ENCODE peak calls at places on chromosomes 11 and 22, in four cellular contexts. M is neural progenitor cell, W is upper lobe of left lung, T is thoracic aorta. S is an unnamed sample.
A peak's percentile ranks its signal among the peaks of the same experiment; 100 is the strongest.

GRCh38 chr11:67615455-67616430 is 9.0 kb downstream of the NDUFV1 start:
- DNase-seq in M (peak; percentile 54), T (no peak), W (peak; percentile 83), S (no peak)

GRCh38 chr22:28245579-28246224 is 326.6 kb upstream of the PITPNB start:
- DNase-seq in T (no peak), M (no peak), W (no peak), S (no peak)

GRCh38 chr11:68164437-68164836 is 43.2 kb upstream of the CHKA start:
- DNase-seq in M (no peak), T (no peak), W (no peak), S (no peak)

GRCh38 chr22:30636226-30637077 is 871 bp downstream of the SLC35E4 start:
- DNase-seq in M (peak; percentile 14), W (peak; percentile 85), T (no peak), S (peak; percentile 31)

GRCh38 chr11:10709299-10710086 is 15.9 kb upstream of the IRAG1 start:
- DNase-seq in T (no peak), M (no peak), W (no peak), S (no peak)

GRCh38 chr11:21470521-21470920 is 722.4 kb upstream of the ANO5 start:
- DNase-seq in M (no peak), T (no peak), W (no peak), S (no peak)

GRCh38 chr11:123235117-123235686 is 40.2 kb upstream of the CLMP start:
- DNase-seq in W (peak; percentile 64), T (peak; percentile 13), M (peak; percentile 57), S (peak; percentile 78)

GRCh38 chr22:35546886-35547285 is 6.3 kb downstream of the RASD2 start:
- DNase-seq in T (no peak), W (peak; percentile 61), M (no peak), S (no peak)

GRCh38 chr11:117107701-117108590 is 9.7 kb upstream of the SIK3 start:
- DNase-seq in W (no peak), T (no peak), M (no peak), S (no peak)

GRCh38 chr22:21942407-21942895 is 10.2 kb downstream of the PPM1F start:
- DNase-seq in M (no peak), T (no peak), W (no peak), S (peak; percentile 79)

GRCh38 chr11:57751676-57752253 is at the start of gene BTBD18:
- DNase-seq in W (no peak), M (peak; percentile 70), T (no peak), S (no peak)

GRCh38 chr22:48299124-48299523 is 1528.5 kb downstream of the BRD1 start:
- DNase-seq in W (peak; percentile 37), T (no peak), M (no peak), S (no peak)
- TF ChIP-seq CTCF in W (no peak), T (no peak), M (no peak), S (no peak)

DNA sequence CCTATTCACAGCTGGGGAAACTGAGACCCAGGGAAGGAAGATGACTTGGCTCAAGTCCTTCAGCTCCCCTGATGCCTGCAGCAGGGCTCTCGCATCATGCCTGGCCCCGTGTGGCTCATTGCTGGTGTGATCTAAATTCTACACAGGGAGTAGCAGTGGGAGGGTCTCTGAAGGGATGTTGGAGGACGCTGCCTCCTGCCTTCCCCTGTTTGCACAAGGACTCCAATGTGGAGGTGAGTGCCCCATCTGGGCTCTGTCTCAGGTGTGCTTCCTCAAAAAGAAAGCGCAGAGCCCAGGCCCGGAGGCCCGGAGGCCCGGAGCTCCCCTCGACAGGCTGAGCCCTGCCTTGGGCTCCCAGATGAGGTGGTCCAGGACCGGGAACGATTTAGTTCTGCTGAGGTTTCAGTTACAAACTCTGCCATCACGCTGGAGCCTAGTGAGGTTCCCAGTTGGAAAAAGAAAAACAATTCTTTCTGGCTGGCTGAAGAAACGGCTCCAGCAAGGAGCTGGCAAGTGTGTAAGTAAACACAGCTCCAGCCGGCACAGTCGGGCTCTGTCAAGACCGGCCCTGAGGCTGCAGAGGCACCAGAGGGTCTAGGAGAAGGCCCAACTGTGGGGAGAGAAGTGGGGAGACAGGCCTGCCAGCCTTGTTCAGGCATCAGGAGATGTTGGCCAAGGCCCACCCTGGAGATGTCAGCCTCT is 49.8 kb downstream of the NAT10 start:
- DNase-seq in W (no peak), T (no peak), M (no peak), S (no peak)
- H3K27ac ChIP-seq in W (no peak overlapping the region), T (peak overlapping the region; percentile 70), M (no peak overlapping the region), S (peak overlapping the region; percentile 23)

GRCh38 chr11:19323502-19323901 is 82.8 kb upstream of the E2F8 start:
- DNase-seq in W (no peak), T (no peak), M (no peak), S (no peak)

GRCh38 chr11:19328586-19329311 is 88.0 kb upstream of the E2F8 start:
- DNase-seq in T (no peak), W (no peak), M (no peak), S (no peak)

GRCh38 chr11:19327280-19327679 is 86.5 kb upstream of the E2F8 start:
- DNase-seq in T (no peak), W (no peak), M (no peak), S (no peak)

GRCh38 chr11:19329910-19330309 is 89.2 kb upstream of the E2F8 start:
- DNase-seq in T (no peak), M (no peak), W (no peak), S (no peak)

DNA sequence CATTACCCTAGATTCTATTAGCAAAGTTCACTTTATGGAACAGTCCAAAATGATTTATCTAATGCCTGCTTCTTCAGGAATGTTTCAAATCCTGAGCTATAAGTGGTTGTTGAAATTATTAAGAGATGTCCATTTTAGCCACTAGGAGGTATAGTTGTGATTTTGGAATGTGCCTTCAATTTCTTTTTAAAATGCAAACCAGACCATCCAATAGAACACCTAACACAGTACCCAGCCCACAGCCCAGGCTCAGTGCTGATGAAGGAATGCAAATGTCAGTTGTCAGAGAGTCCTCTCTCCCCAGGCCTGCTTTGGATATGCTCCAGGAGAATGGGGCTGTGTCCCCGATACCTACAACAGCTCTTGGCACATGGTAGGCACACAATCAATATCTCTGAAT is 85.8 kb upstream of the E2F8 start:
- DNase-seq in W (no peak), T (no peak), M (no peak), S (no peak)
- H3K27me3 ChIP-seq in W (no peaks in the 10 kb centered on the region), T (no peaks in the 10 kb centered on the region), M (peaks cover 14% of the 10 kb centered on the region), S (no peaks in the 10 kb centered on the region)

GRCh38 chr11:80317612-80318011 is 876.8 kb upstream of the TENM4 start:
- DNase-seq in M (no peak), T (no peak), W (no peak), S (no peak)

GRCh38 chr11:80315263-80315662 is 874.4 kb upstream of the TENM4 start:
- DNase-seq in T (no peak), M (no peak), W (no peak), S (no peak)

GRCh38 chr11:80320226-80320625 is 879.4 kb upstream of the TENM4 start:
- DNase-seq in T (no peak), M (no peak), W (no peak), S (no peak)

DNA sequence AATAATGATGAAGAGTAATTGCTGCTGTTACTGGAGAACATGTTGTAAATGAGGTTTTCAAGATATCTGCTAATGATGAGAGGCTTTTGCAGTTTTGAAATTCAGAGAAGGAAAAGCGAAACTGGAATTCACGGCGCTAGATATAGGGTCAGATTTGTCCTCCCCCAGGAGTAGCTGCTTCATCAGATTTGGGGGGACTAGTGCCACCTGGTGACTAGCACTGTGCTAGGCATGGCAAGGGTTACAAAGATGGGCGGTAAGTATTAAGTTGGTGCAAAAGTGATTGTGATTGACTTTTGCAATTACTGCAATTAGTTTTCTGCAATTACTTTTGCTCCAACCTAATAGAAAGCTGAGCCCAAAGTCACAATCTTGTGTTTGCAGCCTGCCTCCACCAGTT is 879.9 kb upstream of the TENM4 start:
- DNase-seq in M (no peak), T (no peak), W (no peak), S (no peak)
- TF ChIP-seq CTCF in M (peak; percentile 42), T (no peak), W (no peak), S (no peak)

GRCh38 chr11:83047515-83048225 is 24.0 kb downstream of the RAB30 start:
- DNase-seq in T (no peak), W (no peak), M (no peak), S (no peak)
- H3K27ac ChIP-seq in T (no peak overlapping the region), W (peak overlapping the region; percentile 32), M (no peak overlapping the region), S (peak overlapping the region; percentile 41)